ENCODE peak calls at places on chromosome 18, in four cellular contexts. One of them, this sample, is unnamed.

GRCh38 chr18:48318481-48318880 is 90.7 kb downstream of the ZBTB7C start:
- DNase-seq in PC-9: no peak
- DNase-seq in HCT116: no peak
- DNase-seq in IMR-90: no peak
- DNase-seq in this sample: no peak

GRCh38 chr18:46073474-46074331 is 1.6 kb upstream of the PSTPIP2 start:
- DNase-seq in PC-9: peak; percentile 65
- DNase-seq in HCT116: peak; percentile 51
- DNase-seq in IMR-90: peak; percentile 69
- DNase-seq in this sample: peak; percentile 61

GRCh38 chr18:48781041-48781989 is 169.4 kb downstream of the SMAD7 start:
- DNase-seq in PC-9: no peak
- DNase-seq in HCT116: no peak
- DNase-seq in IMR-90: peak; percentile 39
- DNase-seq in this sample: no peak

GRCh38 chr18:9017900-9018217 is 84.6 kb upstream of the NDUFV2 start:
- DNase-seq in PC-9: peak; percentile 72
- DNase-seq in HCT116: no peak
- DNase-seq in IMR-90: peak; percentile 81
- DNase-seq in this sample: no peak

GRCh38 chr18:75210274-75211001 is at the start of gene TSHZ1:
- DNase-seq in PC-9: peak; percentile 85
- DNase-seq in HCT116: peak; percentile 72
- DNase-seq in IMR-90: peak; percentile 88
- DNase-seq in this sample: peak; percentile 79

GRCh38 chr18:46474487-46475366 is 182.3 kb downstream of the LOXHD1 start:
- DNase-seq in PC-9: no peak
- DNase-seq in HCT116: no peak
- DNase-seq in IMR-90: no peak
- DNase-seq in this sample: peak; percentile 38

GRCh38 chr18:32441536-32441935 is 29.1 kb downstream of the GAREM1 start:
- DNase-seq in PC-9: no peak
- DNase-seq in HCT116: no peak
- DNase-seq in IMR-90: no peak
- DNase-seq in this sample: no peak

GRCh38 chr18:67381608-67382150 is 134.8 kb downstream of the DSEL start:
- DNase-seq in PC-9: no peak
- DNase-seq in HCT116: no peak
- DNase-seq in IMR-90: no peak
- DNase-seq in this sample: no peak

GRCh38 chr18:28855524-28855923 is 678.6 kb upstream of the CDH2 start:
- DNase-seq in PC-9: no peak
- DNase-seq in HCT116: no peak
- DNase-seq in IMR-90: peak; percentile 48
- DNase-seq in this sample: no peak

GRCh38 chr18:24731158-24731557 is 270.7 kb downstream of the HRH4 start:
- DNase-seq in PC-9: no peak
- DNase-seq in HCT116: no peak
- DNase-seq in IMR-90: no peak
- DNase-seq in this sample: no peak

GRCh38 chr18:8455661-8456614 is 153.3 kb upstream of the RAB12 start:
- DNase-seq in PC-9: no peak
- DNase-seq in HCT116: no peak
- DNase-seq in IMR-90: no peak
- DNase-seq in this sample: no peak

GRCh38 chr18:60686142-60686541 is 313.6 kb upstream of the MC4R start:
- DNase-seq in PC-9: no peak
- DNase-seq in HCT116: no peak
- DNase-seq in IMR-90: no peak
- DNase-seq in this sample: no peak

GRCh38 chr18:75471850-75472249 is 44.3 kb upstream of the SMIM21 start:
- DNase-seq in PC-9: no peak
- DNase-seq in HCT116: no peak
- DNase-seq in IMR-90: no peak
- DNase-seq in this sample: no peak

GRCh38 chr18:3012306-3012919 is 531 bp downstream of the LPIN2 start:
- DNase-seq in PC-9: no peak
- DNase-seq in HCT116: no peak
- DNase-seq in IMR-90: peak; percentile 20
- DNase-seq in this sample: peak; percentile 67

GRCh38 chr18:10893761-10894160 is 255.6 kb downstream of the PIEZO2 start:
- DNase-seq in PC-9: no peak
- DNase-seq in HCT116: no peak
- DNase-seq in IMR-90: no peak
- DNase-seq in this sample: no peak

GRCh38 chr18:8813621-8814020 is 108.3 kb downstream of the MTCL1 start:
- DNase-seq in PC-9: no peak
- DNase-seq in HCT116: no peak
- DNase-seq in IMR-90: peak; percentile 70
- DNase-seq in this sample: no peak

GRCh38 chr18:29012874-29013273 is 835.9 kb upstream of the CDH2 start:
- DNase-seq in PC-9: no peak
- DNase-seq in HCT116: no peak
- DNase-seq in IMR-90: no peak
- DNase-seq in this sample: no peak

GRCh38 chr18:79476918-79477685 is 81.4 kb downstream of the NFATC1 start:
- DNase-seq in PC-9: no peak
- DNase-seq in HCT116: no peak
- DNase-seq in IMR-90: no peak
- DNase-seq in this sample: no peak

GRCh38 chr18:45540146-45540545 is 75.1 kb upstream of the SLC14A2 start:
- DNase-seq in PC-9: no peak
- DNase-seq in HCT116: no peak
- DNase-seq in IMR-90: no peak
- DNase-seq in this sample: no peak

GRCh38 chr18:10114727-10115463 is 201.1 kb downstream of the VAPA start:
- DNase-seq in PC-9: no peak
- DNase-seq in HCT116: no peak
- DNase-seq in IMR-90: no peak
- DNase-seq in this sample: no peak

GRCh38 chr18:41594582-41594981 is 360.5 kb upstream of the PIK3C3 start:
- DNase-seq in PC-9: no peak
- DNase-seq in HCT116: no peak
- DNase-seq in IMR-90: no peak
- DNase-seq in this sample: no peak

GRCh38 chr18:76495435-76496199 is 575 bp upstream of the ZNF516 start:
- DNase-seq in PC-9: no peak
- DNase-seq in HCT116: no peak
- DNase-seq in IMR-90: peak; percentile 65
- DNase-seq in this sample: no peak

GRCh38 chr18:50410008-50410407 is 35.2 kb downstream of the SKA1 start:
- DNase-seq in PC-9: no peak
- DNase-seq in HCT116: no peak
- DNase-seq in IMR-90: no peak
- DNase-seq in this sample: peak; percentile 13

GRCh38 chr18:37565985-37566478 is 434 bp upstream of the CELF4 start:
- DNase-seq in PC-9: no peak
- DNase-seq in HCT116: no peak
- DNase-seq in IMR-90: peak; percentile 5
- DNase-seq in this sample: no peak

GRCh38 chr18:8359076-8359475 is 250.2 kb upstream of the RAB12 start:
- DNase-seq in PC-9: no peak
- DNase-seq in HCT116: no peak
- DNase-seq in IMR-90: no peak
- DNase-seq in this sample: no peak

GRCh38 chr18:61209802-61210201 is 123.4 kb upstream of the CDH20 start:
- DNase-seq in PC-9: no peak
- DNase-seq in HCT116: no peak
- DNase-seq in IMR-90: no peak
- DNase-seq in this sample: no peak

GRCh38 chr18:9507565-9508088 is 32.3 kb downstream of the RALBP1 start:
- DNase-seq in PC-9: no peak
- DNase-seq in HCT116: no peak
- DNase-seq in IMR-90: no peak
- DNase-seq in this sample: no peak

GRCh38 chr18:55998071-55998522 is 410.1 kb upstream of the TCF4 start:
- DNase-seq in PC-9: peak; percentile 76
- DNase-seq in HCT116: no peak
- DNase-seq in IMR-90: peak; percentile 56
- DNase-seq in this sample: no peak

GRCh38 chr18:34583895-34584294 is 126.2 kb upstream of the DTNA start:
- DNase-seq in PC-9: no peak
- DNase-seq in HCT116: no peak
- DNase-seq in IMR-90: no peak
- DNase-seq in this sample: no peak
- TF ChIP-seq CTCF in PC-9: no peak
- TF ChIP-seq CTCF in HCT116: no peak
- TF ChIP-seq CTCF in IMR-90: no peak
- TF ChIP-seq CTCF in this sample: no peak

GRCh38 chr18:36531636-36532035 is 234.1 kb downstream of the FHOD3 start:
- DNase-seq in PC-9: no peak
- DNase-seq in HCT116: no peak
- DNase-seq in IMR-90: no peak
- DNase-seq in this sample: no peak
- H3K4me2 ChIP-seq in PC-9: peak overlapping the region; percentile 23
- H3K4me2 ChIP-seq in HCT116: no peak overlapping the region
- H3K4me2 ChIP-seq in IMR-90: no peak overlapping the region
- H3K4me2 ChIP-seq in this sample: no peak overlapping the region

DNA sequence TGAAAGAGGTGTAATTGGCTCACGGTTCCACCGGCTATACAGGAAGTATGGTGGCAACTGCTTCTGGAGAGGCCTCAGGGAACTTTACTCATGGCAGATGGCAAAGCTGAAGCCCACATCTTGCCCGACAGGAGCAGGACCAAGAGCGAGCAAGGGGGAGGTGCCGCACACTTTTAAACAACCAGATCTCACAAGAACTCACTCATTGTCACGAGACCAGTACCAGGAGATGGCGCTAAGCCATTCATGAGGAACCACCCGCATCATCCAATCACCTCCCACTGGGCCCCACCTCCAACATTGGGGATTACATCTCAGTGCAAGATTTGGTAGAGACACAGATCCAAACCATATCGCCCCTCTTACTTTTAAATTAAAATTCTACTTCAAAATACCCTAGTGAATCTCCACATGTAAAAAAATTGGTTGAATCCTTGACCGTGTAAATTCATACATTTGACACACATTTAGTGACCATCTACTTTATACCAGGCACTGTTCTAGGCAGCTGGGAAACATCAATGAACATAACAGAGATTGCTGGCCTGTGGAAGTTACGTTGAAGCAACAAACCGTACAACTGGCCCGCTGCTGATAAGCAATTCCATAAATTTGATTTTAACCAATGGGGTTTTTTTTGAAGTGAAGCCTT is 87.6 kb downstream of the ALPK2 start:
- DNase-seq in PC-9: no peak
- DNase-seq in HCT116: peak; percentile 74
- DNase-seq in IMR-90: peak; percentile 44
- DNase-seq in this sample: peak; percentile 15
- H3K4me1 ChIP-seq in PC-9: peaks cover 39% of the 10 kb centered on the region
- H3K4me1 ChIP-seq in HCT116: peaks cover 26% of the 10 kb centered on the region
- H3K4me1 ChIP-seq in IMR-90: peaks cover 12% of the 10 kb centered on the region
- H3K4me1 ChIP-seq in this sample: no peaks in the 10 kb centered on the region

DNA sequence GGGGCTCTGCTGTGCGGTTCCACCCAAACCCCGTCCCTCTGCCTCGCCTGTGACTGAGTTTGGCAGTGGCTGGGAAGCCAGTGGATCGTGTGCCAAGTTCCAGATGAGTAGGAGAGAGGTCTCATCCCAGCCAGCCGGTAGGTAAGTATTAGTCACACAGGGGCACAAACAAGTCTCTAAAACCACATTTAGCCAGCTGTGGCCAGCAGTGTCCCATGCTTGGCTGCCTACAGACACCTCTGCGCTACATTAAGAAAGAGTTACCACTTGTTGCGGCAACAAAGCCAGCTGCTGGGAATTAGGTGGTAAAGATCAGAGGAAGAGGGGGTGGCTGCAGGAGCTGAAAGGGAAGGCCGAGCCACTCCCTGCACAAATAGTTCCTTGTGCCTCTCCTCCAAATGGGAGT is 81.2 kb downstream of the GATA6 start:
- DNase-seq in PC-9: peak; percentile 69
- DNase-seq in HCT116: peak; percentile 74
- DNase-seq in IMR-90: no peak
- DNase-seq in this sample: no peak
- TF ChIP-seq CTCF in PC-9: no peak
- TF ChIP-seq CTCF in HCT116: no peak
- TF ChIP-seq CTCF in IMR-90: no peak
- TF ChIP-seq CTCF in this sample: no peak

GRCh38 chr18:62576858-62577512 is 54.2 kb downstream of the ZCCHC2 start:
- DNase-seq in PC-9: no peak
- DNase-seq in HCT116: no peak
- DNase-seq in IMR-90: no peak
- DNase-seq in this sample: no peak
- H3K4me2 ChIP-seq in PC-9: no peak overlapping the region
- H3K4me2 ChIP-seq in HCT116: no peak overlapping the region
- H3K4me2 ChIP-seq in IMR-90: no peak overlapping the region
- H3K4me2 ChIP-seq in this sample: no peak overlapping the region

GRCh38 chr18:26540041-26540628 is 8.2 kb downstream of the KCTD1 start:
- DNase-seq in PC-9: peak; percentile 65
- DNase-seq in HCT116: no peak
- DNase-seq in IMR-90: no peak
- DNase-seq in this sample: no peak
- H3K4me1 ChIP-seq in PC-9: peaks cover 35% of the 10 kb centered on the region
- H3K4me1 ChIP-seq in HCT116: peaks cover 19% of the 10 kb centered on the region
- H3K4me1 ChIP-seq in IMR-90: no peaks in the 10 kb centered on the region
- H3K4me1 ChIP-seq in this sample: peaks cover 25% of the 10 kb centered on the region

DNA sequence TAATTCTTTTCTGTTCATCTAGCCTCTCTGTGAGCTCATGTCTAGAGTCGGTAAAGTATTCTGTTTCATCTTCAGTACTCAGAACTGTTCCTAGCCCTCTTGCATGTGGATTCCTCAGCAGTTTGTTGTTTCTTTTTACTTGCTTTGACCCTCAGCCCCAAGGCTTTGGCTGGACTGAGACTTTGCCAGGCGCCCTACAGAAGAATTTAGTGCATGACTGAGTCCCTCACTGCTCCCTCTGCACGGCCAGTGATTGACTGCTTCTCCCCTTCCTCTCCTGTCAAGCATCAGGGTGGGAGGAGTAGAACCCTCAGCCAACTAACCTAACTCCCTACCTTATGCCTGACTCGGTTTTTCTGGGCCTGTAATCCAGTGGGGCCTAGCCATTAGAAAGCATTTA is 109.8 kb downstream of the ESCO1 start:
- DNase-seq in PC-9: no peak
- DNase-seq in HCT116: no peak
- DNase-seq in IMR-90: peak; percentile 7
- DNase-seq in this sample: no peak
- TF ChIP-seq CTCF in PC-9: no peak
- TF ChIP-seq CTCF in HCT116: no peak
- TF ChIP-seq CTCF in IMR-90: no peak
- TF ChIP-seq CTCF in this sample: no peak

GRCh38 chr18:34494359-34494696 is 215.8 kb upstream of the DTNA start:
- DNase-seq in PC-9: no peak
- DNase-seq in HCT116: no peak
- DNase-seq in IMR-90: no peak
- DNase-seq in this sample: no peak
- H3K4me2 ChIP-seq in PC-9: no peak overlapping the region
- H3K4me2 ChIP-seq in HCT116: no peak overlapping the region
- H3K4me2 ChIP-seq in IMR-90: no peak overlapping the region
- H3K4me2 ChIP-seq in this sample: no peak overlapping the region

GRCh38 chr18:13589943-13590342 is 136.4 kb downstream of the FAM210A start:
- DNase-seq in PC-9: no peak
- DNase-seq in HCT116: no peak
- DNase-seq in IMR-90: no peak
- DNase-seq in this sample: no peak
- H3K4me1 ChIP-seq in PC-9: no peaks in the 10 kb centered on the region
- H3K4me1 ChIP-seq in HCT116: no peaks in the 10 kb centered on the region
- H3K4me1 ChIP-seq in IMR-90: no peaks in the 10 kb centered on the region
- H3K4me1 ChIP-seq in this sample: peaks cover 7% of the 10 kb centered on the region

This sample was measured in DND-41.